ENCODE peak calls at places on chromosome 20, in seven cellular contexts. One of them, this sample, is unnamed.

GRCh38 chr20:43355610-43356009 is 102.1 kb upstream of the SRSF6 start:
- DNase-seq in trophoblast cell: no peak
- DNase-seq in H1: no peak
- DNase-seq in IMR-90: no peak
- DNase-seq in neuronal stem cell: no peak
- DNase-seq in mesenchymal stem cell: no peak
- DNase-seq in H9: no peak
- DNase-seq in this sample: no peak

GRCh38 chr20:1171461-1172093 is 13.2 kb downstream of the TMEM74B start:
- DNase-seq in H1: peak; percentile 84
- DNase-seq in IMR-90: peak; percentile 27
- DNase-seq in neuronal stem cell: peak; percentile 64
- DNase-seq in mesenchymal stem cell: peak; percentile 33
- DNase-seq in H9: peak; percentile 77
- DNase-seq in trophoblast cell: peak; percentile 60
- DNase-seq in this sample: peak; percentile 74

GRCh38 chr20:34824026-34824860 is 1.2 kb downstream of the NCOA6 start:
- DNase-seq in neuronal stem cell: peak; percentile 23
- DNase-seq in IMR-90: peak; percentile 24
- DNase-seq in mesenchymal stem cell: peak; percentile 63
- DNase-seq in trophoblast cell: peak; percentile 89
- DNase-seq in H1: peak; percentile 59
- DNase-seq in H9: peak; percentile 80
- DNase-seq in this sample: peak; percentile 88

GRCh38 chr20:34163316-34163715 is 51.3 kb upstream of the EIF2S2 start:
- DNase-seq in H9: no peak
- DNase-seq in H1: no peak
- DNase-seq in IMR-90: no peak
- DNase-seq in mesenchymal stem cell: no peak
- DNase-seq in trophoblast cell: no peak
- DNase-seq in neuronal stem cell: no peak
- DNase-seq in this sample: no peak

GRCh38 chr20:36506253-36506652 is 35.1 kb upstream of the MYL9 start:
- DNase-seq in mesenchymal stem cell: no peak
- DNase-seq in H1: no peak
- DNase-seq in IMR-90: no peak
- DNase-seq in trophoblast cell: no peak
- DNase-seq in neuronal stem cell: no peak
- DNase-seq in H9: no peak
- DNase-seq in this sample: peak; percentile 54

GRCh38 chr20:1328680-1329330 is at the start of gene SDCBP2:
- DNase-seq in H9: peak; percentile 18
- DNase-seq in trophoblast cell: no peak
- DNase-seq in H1: peak; percentile 34
- DNase-seq in neuronal stem cell: no peak
- DNase-seq in IMR-90: no peak
- DNase-seq in mesenchymal stem cell: no peak
- DNase-seq in this sample: no peak

GRCh38 chr20:36173451-36173933 is 19.0 kb downstream of the EPB41L1 start:
- DNase-seq in mesenchymal stem cell: peak; percentile 84
- DNase-seq in H9: peak; percentile 92
- DNase-seq in H1: peak; percentile 70
- DNase-seq in trophoblast cell: peak; percentile 36
- DNase-seq in neuronal stem cell: peak; percentile 90
- DNase-seq in IMR-90: peak; percentile 13
- DNase-seq in this sample: peak; percentile 98

GRCh38 chr20:62982124-62983075 is 24.4 kb downstream of the BHLHE23 start:
- DNase-seq in H1: no peak
- DNase-seq in mesenchymal stem cell: no peak
- DNase-seq in H9: no peak
- DNase-seq in trophoblast cell: no peak
- DNase-seq in IMR-90: no peak
- DNase-seq in neuronal stem cell: no peak
- DNase-seq in this sample: no peak

GRCh38 chr20:50341880-50342637 is 151.4 kb downstream of the CEBPB start:
- DNase-seq in mesenchymal stem cell: no peak
- DNase-seq in neuronal stem cell: no peak
- DNase-seq in IMR-90: no peak
- DNase-seq in H9: no peak
- DNase-seq in H1: no peak
- DNase-seq in trophoblast cell: no peak
- DNase-seq in this sample: no peak

GRCh38 chr20:59078231-59078630 is 35.6 kb upstream of the PRELID3B start:
- DNase-seq in H1: no peak
- DNase-seq in trophoblast cell: peak; percentile 62
- DNase-seq in H9: no peak
- DNase-seq in mesenchymal stem cell: no peak
- DNase-seq in neuronal stem cell: no peak
- DNase-seq in IMR-90: no peak
- DNase-seq in this sample: no peak

GRCh38 chr20:49136817-49137571 is 51.1 kb downstream of the STAU1 start:
- DNase-seq in IMR-90: no peak
- DNase-seq in neuronal stem cell: no peak
- DNase-seq in mesenchymal stem cell: no peak
- DNase-seq in trophoblast cell: no peak
- DNase-seq in H9: no peak
- DNase-seq in H1: no peak
- DNase-seq in this sample: no peak

GRCh38 chr20:49138431-49138830 is 49.7 kb downstream of the STAU1 start:
- DNase-seq in IMR-90: no peak
- DNase-seq in H1: no peak
- DNase-seq in mesenchymal stem cell: no peak
- DNase-seq in trophoblast cell: no peak
- DNase-seq in neuronal stem cell: no peak
- DNase-seq in H9: no peak
- DNase-seq in this sample: no peak

GRCh38 chr20:49132995-49133451 is 55.1 kb downstream of the STAU1 start:
- DNase-seq in mesenchymal stem cell: peak; percentile 79
- DNase-seq in trophoblast cell: peak; percentile 85
- DNase-seq in neuronal stem cell: peak; percentile 39
- DNase-seq in H9: peak; percentile 34
- DNase-seq in H1: no peak
- DNase-seq in IMR-90: peak; percentile 79
- DNase-seq in this sample: peak; percentile 72

DNA sequence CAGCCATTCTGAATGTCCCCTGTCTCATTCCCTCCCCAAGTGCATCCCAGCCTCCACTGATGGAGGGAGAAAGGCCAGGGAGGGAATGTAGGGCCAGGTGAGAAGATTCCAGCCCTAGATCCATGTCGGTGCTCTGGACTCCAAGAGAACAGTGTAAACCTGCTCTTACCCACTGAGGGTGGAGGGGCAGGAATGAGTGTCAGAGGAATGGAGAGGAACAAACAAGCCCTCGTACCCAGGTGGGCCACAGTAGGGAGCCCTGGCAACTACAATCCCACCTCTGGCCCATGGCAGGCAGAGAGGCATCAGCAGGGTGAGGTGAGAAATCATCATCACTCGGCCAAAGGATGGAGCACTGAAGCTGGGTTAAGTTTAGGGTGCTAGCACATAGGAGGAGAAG is 54.6 kb downstream of the STAU1 start:
- DNase-seq in H1: no peak
- DNase-seq in trophoblast cell: no peak
- DNase-seq in H9: no peak
- DNase-seq in mesenchymal stem cell: no peak
- DNase-seq in neuronal stem cell: no peak
- DNase-seq in IMR-90: no peak
- DNase-seq in this sample: no peak
- H3K4ac ChIP-seq in H1: no peak overlapping the region
- H3K4ac ChIP-seq in trophoblast cell: no peak overlapping the region
- H3K4ac ChIP-seq in H9: no peak overlapping the region
- H3K4ac ChIP-seq in mesenchymal stem cell: no peak overlapping the region
- H3K4ac ChIP-seq in neuronal stem cell: no peak overlapping the region
- H3K4ac ChIP-seq in IMR-90: no peak overlapping the region
- H3K4ac ChIP-seq in this sample: no peak overlapping the region

DNA sequence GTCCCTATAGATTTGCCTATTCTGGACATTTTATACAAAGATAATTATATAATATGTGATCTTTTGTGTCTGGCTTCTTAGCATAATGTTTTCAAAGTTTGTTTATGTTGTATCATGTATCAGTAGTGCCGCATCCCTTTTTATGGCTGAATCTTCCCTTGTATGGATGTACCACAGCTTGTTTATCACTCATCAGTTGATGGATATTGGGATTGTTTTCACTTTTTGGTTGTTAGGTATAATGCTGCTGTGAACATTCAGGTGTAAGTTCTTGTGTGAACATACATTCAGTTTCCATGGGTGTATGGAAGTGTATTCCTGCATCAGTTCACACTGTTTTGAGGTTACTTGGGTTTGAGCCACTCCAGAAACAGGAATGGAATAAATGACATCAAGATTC is 4.3 kb downstream of the TM9SF4 start:
- DNase-seq in H1: no peak
- DNase-seq in H9: no peak
- DNase-seq in trophoblast cell: no peak
- DNase-seq in IMR-90: no peak
- DNase-seq in mesenchymal stem cell: no peak
- DNase-seq in neuronal stem cell: no peak
- DNase-seq in this sample: no peak
- H2AK5ac ChIP-seq in H1: no peak overlapping the region
- H2AK5ac ChIP-seq in H9: no peak overlapping the region
- H2AK5ac ChIP-seq in trophoblast cell: no peak overlapping the region
- H2AK5ac ChIP-seq in IMR-90: no peak overlapping the region
- H2AK5ac ChIP-seq in mesenchymal stem cell: no peak overlapping the region
- H2AK5ac ChIP-seq in neuronal stem cell: no peak overlapping the region
- H2AK5ac ChIP-seq in this sample: no peak overlapping the region

GRCh38 chr20:61569836-61570235 is 317.8 kb downstream of the CDH4 start:
- DNase-seq in mesenchymal stem cell: no peak
- DNase-seq in neuronal stem cell: peak; percentile 42
- DNase-seq in H9: no peak
- DNase-seq in H1: no peak
- DNase-seq in trophoblast cell: no peak
- DNase-seq in IMR-90: no peak
- DNase-seq in this sample: no peak
- H3K4ac ChIP-seq in mesenchymal stem cell: no peak overlapping the region
- H3K4ac ChIP-seq in neuronal stem cell: no peak overlapping the region
- H3K4ac ChIP-seq in H9: no peak overlapping the region
- H3K4ac ChIP-seq in H1: no peak overlapping the region
- H3K4ac ChIP-seq in trophoblast cell: no peak overlapping the region
- H3K4ac ChIP-seq in IMR-90: no peak overlapping the region
- H3K4ac ChIP-seq in this sample: no peak overlapping the region

GRCh38 chr20:38054647-38055046 is 21.1 kb downstream of the RPRD1B start:
- DNase-seq in H1: no peak
- DNase-seq in trophoblast cell: no peak
- DNase-seq in H9: no peak
- DNase-seq in mesenchymal stem cell: no peak
- DNase-seq in neuronal stem cell: no peak
- DNase-seq in IMR-90: no peak
- DNase-seq in this sample: no peak
- H2AK5ac ChIP-seq in H1: no peak overlapping the region
- H2AK5ac ChIP-seq in trophoblast cell: no peak overlapping the region
- H2AK5ac ChIP-seq in H9: no peak overlapping the region
- H2AK5ac ChIP-seq in mesenchymal stem cell: no peak overlapping the region
- H2AK5ac ChIP-seq in neuronal stem cell: no peak overlapping the region
- H2AK5ac ChIP-seq in IMR-90: no peak overlapping the region
- H2AK5ac ChIP-seq in this sample: no peak overlapping the region

GRCh38 chr20:47680804-47681529 is 104.3 kb downstream of the SULF2 start:
- DNase-seq in IMR-90: peak; percentile 13
- DNase-seq in neuronal stem cell: no peak
- DNase-seq in trophoblast cell: peak; percentile 65
- DNase-seq in H9: no peak
- DNase-seq in H1: no peak
- DNase-seq in mesenchymal stem cell: no peak
- DNase-seq in this sample: no peak
- H3K4ac ChIP-seq in IMR-90: no peak overlapping the region
- H3K4ac ChIP-seq in neuronal stem cell: no peak overlapping the region
- H3K4ac ChIP-seq in trophoblast cell: no peak overlapping the region
- H3K4ac ChIP-seq in H9: no peak overlapping the region
- H3K4ac ChIP-seq in H1: no peak overlapping the region
- H3K4ac ChIP-seq in mesenchymal stem cell: no peak overlapping the region
- H3K4ac ChIP-seq in this sample: no peak overlapping the region

DNA sequence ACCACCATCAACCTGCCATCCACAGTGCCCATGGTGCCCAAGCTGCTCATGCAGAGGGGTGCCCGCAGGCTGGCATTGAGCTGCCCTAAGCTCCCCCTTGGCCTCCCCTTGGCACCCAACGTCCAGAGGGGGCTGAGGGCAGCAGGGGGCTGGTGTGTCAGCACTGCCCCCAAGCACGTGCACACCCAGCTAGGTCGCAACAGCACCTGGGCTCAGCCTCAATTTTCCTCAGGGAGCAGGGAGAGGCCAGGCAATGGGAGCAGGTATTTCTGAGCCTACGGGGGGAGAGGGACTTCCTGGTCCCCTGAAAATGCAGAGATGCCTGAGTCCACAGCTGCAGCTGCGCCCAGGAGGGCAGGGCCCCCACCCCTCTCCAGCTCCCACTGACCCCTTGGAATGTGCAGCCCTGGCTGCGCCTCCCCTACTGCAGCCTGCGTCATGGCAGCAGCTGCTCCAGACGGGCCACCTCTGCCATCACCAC is 204.2 kb downstream of the ANKRD60 start:
- DNase-seq in mesenchymal stem cell: no peak
- DNase-seq in trophoblast cell: no peak
- DNase-seq in H1: no peak
- DNase-seq in H9: no peak
- DNase-seq in neuronal stem cell: no peak
- DNase-seq in IMR-90: no peak
- DNase-seq in this sample: no peak
- H2AK5ac ChIP-seq in mesenchymal stem cell: no peak overlapping the region
- H2AK5ac ChIP-seq in trophoblast cell: no peak overlapping the region
- H2AK5ac ChIP-seq in H1: no peak overlapping the region
- H2AK5ac ChIP-seq in H9: no peak overlapping the region
- H2AK5ac ChIP-seq in neuronal stem cell: no peak overlapping the region
- H2AK5ac ChIP-seq in IMR-90: no peak overlapping the region
- H2AK5ac ChIP-seq in this sample: no peak overlapping the region